ENCODE peak calls at places on chromosomes 1 and 21, in five cellular contexts. B is tibial artery, X is endodermal cell, W is A549, S is Peyer's patch. G is an unnamed sample.

GRCh38 chr1:6260961-6261614 is at the start of gene GPR153:
- DNase-seq in S (peak), X (peak), B (no peak), W (no peak), G (peak)

GRCh38 chr1:67463298-67463960 is 33.2 kb upstream of the SERBP1 start:
- DNase-seq in S (no peak), B (no peak), W (no peak), X (peak), G (no peak)

GRCh38 chr1:221439008-221439733 is 302.7 kb downstream of the DUSP10 start:
- DNase-seq in B (no peak), X (no peak), W (peak), S (no peak), G (no peak)

GRCh38 chr21:26280715-26281310 is 110.2 kb upstream of the APP start:
- DNase-seq in W (no peak), S (no peak), B (no peak), X (peak), G (no peak)

GRCh38 chr1:53317651-53318539 is 10.0 kb downstream of the LRP8 start:
- DNase-seq in B (no peak), X (no peak), S (no peak), W (no peak), G (no peak)

GRCh38 chr1:211653907-211654553 is 21.4 kb downstream of the NEK2 start:
- DNase-seq in W (no peak), S (no peak), X (no peak), B (no peak), G (no peak)

GRCh38 chr1:9717193-9718005 is 65.9 kb downstream of the PIK3CD start:
- DNase-seq in B (no peak), X (peak), S (peak), W (no peak), G (peak)

GRCh38 chr1:1144122-1144842 is 28.4 kb upstream of the C1orf159 start:
- DNase-seq in B (no peak), X (peak), W (no peak), S (peak), G (peak)

GRCh38 chr1:155051777-155052398 is 772 bp downstream of the ADAM15 start:
- DNase-seq in B (peak), X (peak), S (peak), W (peak), G (peak)

GRCh38 chr1:83998599-83999315 is at the start of gene TTLL7:
- DNase-seq in S (peak), X (peak), B (peak), W (peak), G (peak)

GRCh38 chr1:163227126-163227525 is 24.4 kb upstream of the RGS5 start:
- DNase-seq in X (no peak), B (no peak), W (no peak), S (no peak), G (no peak)

GRCh38 chr21:29254550-29254949 is 44.2 kb upstream of the BACH1 start:
- DNase-seq in S (no peak), X (no peak), W (no peak), B (no peak), G (no peak)

GRCh38 chr1:119617751-119618691 is 30.0 kb downstream of the ZNF697 start:
- DNase-seq in S (no peak), W (no peak), X (no peak), B (no peak), G (no peak)

GRCh38 chr1:15851251-15852035 is 3.9 kb downstream of the SPEN start:
- DNase-seq in B (peak), S (no peak), W (no peak), X (no peak), G (no peak)

GRCh38 chr1:167635941-167636340 is 5.9 kb downstream of the RCSD1 start:
- DNase-seq in W (no peak), B (no peak), S (no peak), X (no peak), G (no peak)

GRCh38 chr1:167634435-167634834 is 4.4 kb downstream of the RCSD1 start:
- DNase-seq in W (no peak), X (no peak), B (no peak), S (no peak), G (no peak)

GRCh38 chr1:167633258-167633944 is 3.4 kb downstream of the RCSD1 start:
- DNase-seq in B (no peak), W (no peak), X (no peak), S (no peak), G (no peak)

GRCh38 chr1:167638064-167638463 is 8.0 kb downstream of the RCSD1 start:
- DNase-seq in X (no peak), B (no peak), S (no peak), W (no peak), G (no peak)

GRCh38 chr1:167635233-167635648 is 5.2 kb downstream of the RCSD1 start:
- DNase-seq in W (no peak), S (no peak), X (peak), B (no peak), G (no peak)
- H3K4me3 ChIP-seq in W (no peak), S (no peak), X (no peak), B (no peak), G (no peak)

DNA sequence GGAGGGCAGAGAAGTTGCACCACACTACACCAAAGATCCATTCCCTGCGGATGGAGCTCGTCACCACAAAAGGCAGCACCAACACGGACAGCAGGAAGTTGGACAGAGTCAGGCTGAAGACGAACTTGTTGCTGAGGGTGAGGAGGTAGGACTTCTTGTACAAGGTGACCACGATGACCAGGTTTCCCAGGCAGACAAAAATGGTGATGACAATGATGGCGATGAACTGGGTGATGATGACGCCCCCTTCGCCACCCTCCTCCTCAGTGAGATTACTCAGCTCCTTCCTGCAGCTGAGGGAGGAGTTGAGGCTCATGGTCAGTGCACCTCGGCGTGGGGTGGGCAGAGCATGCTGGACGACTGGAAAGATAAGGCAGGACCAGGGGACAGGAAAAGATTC is 32.2 kb downstream of the GPR161 start:
- DNase-seq in B (no peak), X (no peak), S (no peak), W (no peak), G (no peak)
- H3K4me3 ChIP-seq in B (no peak), X (no peak), S (no peak), W (no peak), G (no peak)

GRCh38 chr1:3011631-3012510 is 9.4 kb upstream of the ACTRT2 start:
- DNase-seq in B (peak), W (no peak), X (no peak), S (no peak), G (no peak)
- H3K4me3 ChIP-seq in B (peak), W (no peak), X (no peak), S (no peak), G (no peak)

GRCh38 chr21:37461494-37461893 is 94.9 kb downstream of the DYRK1A start:
- DNase-seq in S (no peak), X (no peak), B (no peak), W (no peak), G (peak)
- H3K4me3 ChIP-seq in S (no peak), X (no peak), B (no peak), W (no peak), G (no peak)

DNA sequence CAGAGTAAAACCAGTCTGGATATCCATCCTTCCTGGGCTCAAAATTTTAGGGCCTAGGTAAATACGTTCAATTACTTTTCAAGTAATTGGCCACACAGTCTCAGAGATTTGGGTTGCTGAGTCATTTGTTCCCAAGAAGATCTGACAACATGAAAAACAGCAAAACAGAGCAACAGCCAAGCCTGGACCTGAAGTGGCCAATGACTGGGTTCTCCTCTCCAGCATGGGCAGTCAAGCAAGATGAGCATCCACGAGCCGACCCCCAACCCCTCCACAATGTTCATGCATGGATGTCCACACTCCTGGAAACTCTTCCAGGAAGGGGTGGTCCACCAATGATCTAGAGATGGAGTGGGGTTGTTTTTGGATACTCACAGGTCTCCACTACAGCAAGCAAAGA is 72.8 kb downstream of the CD46 start:
- DNase-seq in W (no peak), X (no peak), B (peak), S (no peak), G (no peak)
- H3K4me3 ChIP-seq in W (no peak), X (no peak), B (peak), S (no peak), G (peak)

DNA sequence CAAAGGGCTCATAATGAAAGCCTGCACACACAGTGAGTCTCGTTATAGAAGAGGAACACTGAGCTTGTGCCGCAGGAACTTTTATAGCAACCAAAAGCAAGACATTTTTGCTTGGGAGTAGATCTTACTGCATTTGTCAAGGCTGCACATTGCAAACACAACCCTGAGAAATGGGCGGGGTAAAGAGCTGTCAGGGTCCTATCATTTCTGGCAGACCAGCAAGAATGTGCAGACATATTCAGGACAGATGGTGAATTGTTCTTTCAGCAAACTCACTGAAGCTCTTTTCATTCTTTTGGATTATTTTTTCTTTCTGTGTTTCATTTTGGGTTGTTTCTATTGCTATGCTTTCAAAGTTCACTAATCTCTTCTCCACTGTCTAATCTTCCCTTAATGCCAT is 5.1 kb upstream of the ACTN2 start:
- DNase-seq in B (no peak), W (no peak), S (no peak), X (no peak), G (no peak)
- H3K4me3 ChIP-seq in B (no peak), W (no peak), S (no peak), X (no peak), G (no peak)

GRCh38 chr1:37038079-37038702 is 3.9 kb upstream of the GRIK3 start:
- DNase-seq in X (peak), B (no peak), W (peak), S (no peak), G (no peak)

GRCh38 chr1:37035828-37036666 is 1.7 kb upstream of the GRIK3 start:
- DNase-seq in X (peak), S (peak), B (no peak), W (no peak), G (no peak)

GRCh38 chr1:37037675-37038074 is 3.4 kb upstream of the GRIK3 start:
- DNase-seq in W (no peak), B (no peak), X (peak), S (no peak), G (no peak)

GRCh38 chr1:37035014-37035686 is 835 bp upstream of the GRIK3 start:
- DNase-seq in X (peak), B (no peak), S (no peak), W (no peak), G (no peak)

DNA sequence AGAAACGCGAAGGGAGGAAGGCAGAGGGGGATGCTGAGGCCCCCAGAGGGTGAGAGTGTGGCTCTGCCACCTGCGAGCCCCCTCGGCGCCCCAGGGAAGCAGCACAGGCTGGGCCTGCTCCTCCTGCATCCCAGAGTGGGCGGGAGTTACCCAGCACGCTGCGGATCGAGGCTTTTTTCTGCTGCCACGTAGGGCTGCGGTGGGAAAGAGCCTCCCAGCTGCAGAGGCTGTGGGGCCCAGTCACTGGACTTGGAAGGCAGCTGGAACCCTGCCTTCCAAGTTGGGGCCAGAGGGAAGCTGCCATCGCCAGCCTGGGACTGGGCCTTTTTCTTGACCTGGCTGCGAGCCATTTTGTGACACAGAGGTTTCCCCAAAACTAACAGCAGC is 2.3 kb upstream of the GRIK3 start:
- DNase-seq in X (peak), W (no peak), B (no peak), S (no peak), G (no peak)
- H3K4me3 ChIP-seq in X (no peak), W (no peak), B (no peak), S (no peak), G (no peak)

G was measured in naive thymus-derived CD4-positive, alpha-beta T cell.